ENCODE peak calls at places on chromosomes 5 and 9, in four cellular contexts. One of them, this sample, is unnamed.

GRCh38 chr5:116358911-116359418 is 215.7 kb downstream of the SEMA6A start:
- DNase-seq in kidney glomerular epithelial cell: no peak
- DNase-seq in endodermal cell: no peak
- DNase-seq in SHP77 treated with DMSO at 0.1 percent for 48 hours: no peak
- DNase-seq in this sample: no peak

GRCh38 chr5:1659100-1660036 is 135.6 kb upstream of the LPCAT1 start:
- DNase-seq in kidney glomerular epithelial cell: no peak
- DNase-seq in endodermal cell: no peak
- DNase-seq in SHP77 treated with DMSO at 0.1 percent for 48 hours: no peak
- DNase-seq in this sample: no peak

GRCh38 chr5:96256795-96257470 is 176.1 kb downstream of the PCSK1 start:
- DNase-seq in kidney glomerular epithelial cell: no peak
- DNase-seq in endodermal cell: no peak
- DNase-seq in SHP77 treated with DMSO at 0.1 percent for 48 hours: peak; percentile 66
- DNase-seq in this sample: no peak

GRCh38 chr5:139755892-139756671 is 39.5 kb upstream of the PSD2 start:
- DNase-seq in kidney glomerular epithelial cell: no peak
- DNase-seq in endodermal cell: peak; percentile 81
- DNase-seq in SHP77 treated with DMSO at 0.1 percent for 48 hours: no peak
- DNase-seq in this sample: no peak

GRCh38 chr5:123000731-123001130 is 35.8 kb downstream of the PPIC start:
- DNase-seq in kidney glomerular epithelial cell: no peak
- DNase-seq in endodermal cell: no peak
- DNase-seq in SHP77 treated with DMSO at 0.1 percent for 48 hours: peak; percentile 74
- DNase-seq in this sample: no peak

GRCh38 chr9:83142389-83142788 is 79.4 kb upstream of the RASEF start:
- DNase-seq in kidney glomerular epithelial cell: no peak
- DNase-seq in endodermal cell: no peak
- DNase-seq in SHP77 treated with DMSO at 0.1 percent for 48 hours: no peak
- DNase-seq in this sample: no peak

GRCh38 chr5:5741418-5741817 is 318.9 kb downstream of the ICE1 start:
- DNase-seq in kidney glomerular epithelial cell: no peak
- DNase-seq in endodermal cell: no peak
- DNase-seq in SHP77 treated with DMSO at 0.1 percent for 48 hours: no peak
- DNase-seq in this sample: no peak

GRCh38 chr9:116030532-116030931 is 123.1 kb upstream of the PAPPA start:
- DNase-seq in kidney glomerular epithelial cell: no peak
- DNase-seq in endodermal cell: no peak
- DNase-seq in SHP77 treated with DMSO at 0.1 percent for 48 hours: no peak
- DNase-seq in this sample: no peak

GRCh38 chr5:71631070-71631469 is 43.9 kb downstream of the MCCC2 start:
- DNase-seq in kidney glomerular epithelial cell: no peak
- DNase-seq in endodermal cell: no peak
- DNase-seq in SHP77 treated with DMSO at 0.1 percent for 48 hours: no peak
- DNase-seq in this sample: peak; percentile 68

GRCh38 chr5:59905217-59905616 is 11.7 kb upstream of the PDE4D start:
- DNase-seq in kidney glomerular epithelial cell: no peak
- DNase-seq in endodermal cell: no peak
- DNase-seq in SHP77 treated with DMSO at 0.1 percent for 48 hours: no peak
- DNase-seq in this sample: no peak

GRCh38 chr9:12935714-12936113 is 160.9 kb downstream of the LURAP1L start:
- DNase-seq in kidney glomerular epithelial cell: no peak
- DNase-seq in endodermal cell: no peak
- DNase-seq in SHP77 treated with DMSO at 0.1 percent for 48 hours: no peak
- DNase-seq in this sample: no peak

GRCh38 chr9:112249277-112249676 is 74.2 kb upstream of the SUSD1 start:
- DNase-seq in kidney glomerular epithelial cell: no peak
- DNase-seq in endodermal cell: no peak
- DNase-seq in SHP77 treated with DMSO at 0.1 percent for 48 hours: no peak
- DNase-seq in this sample: no peak

GRCh38 chr9:99030082-99030481 is 74.8 kb upstream of the TGFBR1 start:
- DNase-seq in kidney glomerular epithelial cell: peak; percentile 88
- DNase-seq in endodermal cell: no peak
- DNase-seq in SHP77 treated with DMSO at 0.1 percent for 48 hours: no peak
- DNase-seq in this sample: no peak

GRCh38 chr5:16964821-16965220 is 28.7 kb upstream of the MYO10 start:
- DNase-seq in kidney glomerular epithelial cell: peak; percentile 37
- DNase-seq in endodermal cell: no peak
- DNase-seq in SHP77 treated with DMSO at 0.1 percent for 48 hours: no peak
- DNase-seq in this sample: no peak

GRCh38 chr5:113043491-113043931 is 66.9 kb downstream of the DCP2 start:
- DNase-seq in kidney glomerular epithelial cell: no peak
- DNase-seq in endodermal cell: peak; percentile 87
- DNase-seq in SHP77 treated with DMSO at 0.1 percent for 48 hours: no peak
- DNase-seq in this sample: peak; percentile 81

GRCh38 chr9:108180511-108180910 is 675.3 kb downstream of the ACTL7B start:
- DNase-seq in kidney glomerular epithelial cell: no peak
- DNase-seq in endodermal cell: no peak
- DNase-seq in SHP77 treated with DMSO at 0.1 percent for 48 hours: peak; percentile 29
- DNase-seq in this sample: no peak

GRCh38 chr9:110029422-110029814 is 178.5 kb downstream of the C9orf152 start:
- DNase-seq in kidney glomerular epithelial cell: peak; percentile 50
- DNase-seq in endodermal cell: no peak
- DNase-seq in SHP77 treated with DMSO at 0.1 percent for 48 hours: no peak
- DNase-seq in this sample: no peak

GRCh38 chr5:74127377-74128338 is 501.7 kb downstream of the ARHGEF28 start:
- DNase-seq in kidney glomerular epithelial cell: peak; percentile 18
- DNase-seq in endodermal cell: peak; percentile 56
- DNase-seq in SHP77 treated with DMSO at 0.1 percent for 48 hours: peak; percentile 62
- DNase-seq in this sample: peak; percentile 29